ENCODE peak calls at places on chromosomes 6 and 20, in eight cellular contexts. D is body of pancreas, N is G401, P is T-cell, G is occipital lobe, C is small intestine, K is heart left ventricle, Q is right lobe of liver. R is an unnamed sample.

GRCh38 chr6:11869656-11870340 is 91.2 kb upstream of the ADTRP start:
- DNase-seq in C (no peak), Q (peak), P (no peak), G (no peak), D (peak), K (peak), N (no peak), R (no peak)

GRCh38 chr20:44280387-44280786 is 30.6 kb downstream of the FITM2 start:
- DNase-seq in K (no peak), Q (no peak), N (no peak), C (peak), D (no peak), P (no peak), G (no peak), R (no peak)

GRCh38 chr6:408599-409102 is 17.1 kb downstream of the IRF4 start:
- DNase-seq in Q (no peak), N (peak), C (peak), K (peak), P (no peak), D (peak), G (no peak), R (no peak)

GRCh38 chr20:5608104-5608447 is 142.1 kb upstream of the SHLD1 start:
- DNase-seq in D (no peak), P (no peak), N (no peak), C (no peak), G (no peak), Q (no peak), K (no peak), R (no peak)

GRCh38 chr20:50346372-50347347 is 156.0 kb downstream of the CEBPB start:
- DNase-seq in Q (peak), C (peak), D (peak), P (peak), N (peak), G (peak), K (peak), R (peak)

GRCh38 chr6:153167026-153167891 is 36.2 kb upstream of the RGS17 start:
- DNase-seq in K (no peak), Q (no peak), G (no peak), C (no peak), N (no peak), D (no peak), P (no peak), R (no peak)

GRCh38 chr6:90940812-90941481 is 354.1 kb upstream of the MAP3K7 start:
- DNase-seq in D (no peak), G (no peak), C (peak), K (no peak), Q (no peak), P (no peak), N (peak), R (no peak)

GRCh38 chr20:51500311-51500710 is 42.2 kb downstream of the NFATC2 start:
- DNase-seq in C (peak), G (no peak), K (no peak), N (no peak), P (peak), Q (no peak), D (no peak), R (no peak)

GRCh38 chr6:12138936-12139335 is 126.8 kb downstream of the HIVEP1 start:
- DNase-seq in C (no peak), G (no peak), N (no peak), P (no peak), Q (no peak), D (no peak), K (no peak), R (no peak)

GRCh38 chr6:53524455-53524815 is 20.5 kb downstream of the GCLC start:
- DNase-seq in P (no peak), Q (no peak), D (no peak), G (no peak), C (no peak), K (no peak), N (no peak), R (no peak)

GRCh38 chr6:19668710-19669109 is 168.5 kb upstream of the ID4 start:
- DNase-seq in G (no peak), K (no peak), C (no peak), D (no peak), P (no peak), Q (no peak), N (no peak), R (no peak)

GRCh38 chr6:42451146-42451594 is 556 bp downstream of the TRERF1 start:
- DNase-seq in C (peak), P (no peak), D (no peak), Q (no peak), G (no peak), K (no peak), N (no peak), R (no peak)

GRCh38 chr20:45011108-45011526 is 44.8 kb downstream of the STK4 start:
- DNase-seq in K (no peak), N (peak), D (peak), Q (peak), C (peak), G (peak), P (peak), R (no peak)

GRCh38 chr6:24228681-24229255 is 102.8 kb downstream of the NRSN1 start:
- DNase-seq in K (no peak), N (no peak), P (no peak), G (no peak), C (no peak), D (no peak), Q (no peak), R (no peak)

GRCh38 chr6:41100871-41101287 is 28.1 kb downstream of the NFYA start:
- DNase-seq in G (no peak), K (peak), P (peak), Q (peak), C (no peak), N (no peak), D (no peak), R (no peak)

GRCh38 chr6:44082872-44083321 is 44.4 kb downstream of the MRPL14 start:
- DNase-seq in G (no peak), C (no peak), N (no peak), K (peak), Q (no peak), P (no peak), D (no peak), R (no peak)

GRCh38 chr6:73308712-73309533 is 45.2 kb downstream of the DPPA5 start:
- DNase-seq in D (peak), K (no peak), N (peak), C (peak), Q (no peak), G (no peak), P (no peak), R (no peak)

GRCh38 chr20:36017034-36017951 is 48.9 kb downstream of the CNBD2 start:
- DNase-seq in D (peak), K (no peak), C (no peak), P (no peak), N (no peak), G (no peak), Q (no peak), R (no peak)

GRCh38 chr20:4161447-4162251 is 146.3 kb upstream of the RNF24 start:
- DNase-seq in Q (no peak), D (peak), P (no peak), K (no peak), G (no peak), N (no peak), C (peak), R (peak)

GRCh38 chr20:41716436-41716835 is 98.3 kb upstream of the CHD6 start:
- DNase-seq in K (no peak), D (no peak), Q (no peak), C (no peak), P (no peak), N (no peak), G (no peak), R (no peak)

GRCh38 chr6:24872769-24873168 is 63.0 kb downstream of the RIPOR2 start:
- DNase-seq in P (no peak), K (no peak), Q (no peak), C (no peak), G (no peak), N (no peak), D (no peak), R (no peak)

R was measured in mucosa of descending colon.